ENCODE peak calls at places on chromosomes 7 and 10, in nine cellular contexts. Y, W, O, B, P, T, L, N and H are unnamed samples.

GRCh38 chr7:23207029-23207428 is 25.2 kb downstream of the NUP42 start:
- DNase-seq in W (no peak), B (no peak), T (no peak), Y (no peak), N (no peak), O (no peak), P (no peak), L (no peak), H (no peak)

GRCh38 chr7:113289140-113289740 is 170.9 kb upstream of the SMIM30 start:
- DNase-seq in W (peak; percentile 34), Y (peak; percentile 20), O (no peak), N (no peak), P (peak; percentile 69), T (peak; percentile 56), L (no peak), B (no peak), H (no peak)

GRCh38 chr10:99540673-99541531 is 8.2 kb downstream of the NKX2-3 start:
- DNase-seq in T (peak; percentile 47), O (peak; percentile 78), W (no peak), Y (peak; percentile 64), L (no peak), N (no peak), P (no peak), B (no peak), H (no peak)

GRCh38 chr10:52442576-52442975 is 128.5 kb downstream of the DKK1 start:
- DNase-seq in O (no peak), B (no peak), T (peak; percentile 59), W (no peak), L (no peak), Y (no peak), N (no peak), P (peak; percentile 76), H (no peak)

GRCh38 chr10:22824520-22824919 is 103.3 kb upstream of the ARMC3 start:
- DNase-seq in N (no peak), B (no peak), W (no peak), Y (no peak), L (no peak), O (no peak), P (no peak), T (peak; percentile 41), H (no peak)

GRCh38 chr10:76149182-76149581 is 717.8 kb downstream of the LRMDA start:
- DNase-seq in B (no peak), Y (no peak), W (no peak), P (no peak), L (no peak), N (no peak), T (no peak), O (no peak), H (no peak)

GRCh38 chr10:2120781-2121180 is 383.5 kb upstream of the ADARB2 start:
- DNase-seq in P (no peak), Y (no peak), W (no peak), O (no peak), T (no peak), N (no peak), L (no peak), B (no peak), H (no peak)

GRCh38 chr7:26013551-26014083 is 138.4 kb upstream of the NFE2L3 start:
- DNase-seq in T (no peak), B (no peak), L (no peak), O (no peak), P (no peak), Y (no peak), W (no peak), N (no peak), H (no peak)

GRCh38 chr7:132424821-132425739 is 151.2 kb downstream of the PLXNA4 start:
- DNase-seq in T (no peak), N (no peak), L (no peak), B (no peak), W (no peak), O (no peak), Y (no peak), P (no peak), H (no peak)

GRCh38 chr7:691361-692045 is 35.0 kb upstream of the DNAAF5 start:
- DNase-seq in T (no peak), B (no peak), O (peak; percentile 47), L (no peak), N (no peak), W (no peak), P (no peak), Y (no peak), H (no peak)

GRCh38 chr7:32244806-32245345 is 174.7 kb upstream of the PDE1C start:
- DNase-seq in L (no peak), N (no peak), O (no peak), B (no peak), Y (no peak), W (no peak), T (no peak), P (no peak), H (no peak)

GRCh38 chr7:92075455-92076158 is 58.7 kb downstream of the CYP51A1 start:
- DNase-seq in W (no peak), T (peak; percentile 7), P (no peak), N (no peak), Y (no peak), B (no peak), L (no peak), O (no peak), H (no peak)

GRCh38 chr7:13071999-13072398 is 384.6 kb downstream of the ARL4A start:
- DNase-seq in Y (no peak), B (no peak), L (no peak), O (no peak), N (no peak), W (peak; percentile 2), P (peak; percentile 6), T (no peak), H (no peak)

GRCh38 chr10:102419561-102420442 is 834 bp upstream of the FBXL15 start:
- DNase-seq in Y (peak; percentile 53), P (no peak), B (no peak), T (peak; percentile 39), L (peak; percentile 70), W (no peak), N (peak; percentile 72), O (no peak), H (no peak)

GRCh38 chr7:105521027-105521730 is 892 bp downstream of the PUS7 start:
- DNase-seq in B (peak; percentile 27), P (peak; percentile 48), T (peak; percentile 58), N (peak; percentile 28), O (peak; percentile 84), L (peak; percentile 72), W (no peak), Y (peak; percentile 59), H (no peak)

GRCh38 chr7:148807451-148807850 is 76.6 kb downstream of the EZH2 start:
- DNase-seq in P (no peak), Y (no peak), L (no peak), B (no peak), W (no peak), T (no peak), O (no peak), N (no peak), H (no peak)
- TF ChIP-seq CTCF in P (no peak), Y (no peak), L (no peak), B (no peak), W (no peak), T (no peak), O (no peak), N (no peak), H (no peak)

DNA sequence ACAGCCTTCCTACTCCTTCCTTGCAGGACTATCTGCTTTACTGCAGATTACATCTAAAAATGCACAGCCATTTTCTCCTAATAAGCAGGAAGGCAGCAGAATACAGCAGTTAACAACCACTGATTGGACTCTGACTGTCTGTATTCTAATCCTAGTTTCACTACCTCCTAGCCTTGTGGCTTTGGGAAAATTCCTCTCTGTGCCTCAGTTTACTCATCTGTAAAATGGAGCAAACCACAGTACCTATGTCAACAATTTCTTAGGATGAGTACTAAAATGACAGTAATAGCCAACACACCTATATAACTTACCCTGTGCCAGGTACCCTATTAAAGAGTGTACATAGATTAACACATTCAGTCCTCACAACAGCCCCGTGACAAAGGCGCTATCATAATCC is 89.5 kb downstream of the ELMO1 start:
- DNase-seq in N (no peak), B (no peak), O (no peak), Y (no peak), T (no peak), P (no peak), L (no peak), W (no peak), H (no peak)
- TF ChIP-seq CTCF in N (no peak), B (no peak), O (no peak), Y (no peak), T (no peak), P (no peak), L (no peak), W (no peak), H (no peak)

GRCh38 chr7:50857804-50858203 is 75.1 kb upstream of the GRB10 start:
- DNase-seq in N (no peak), W (no peak), O (no peak), P (no peak), T (no peak), Y (peak; percentile 40), B (no peak), L (peak; percentile 41), H (no peak)

GRCh38 chr7:50863053-50863452 is 80.4 kb upstream of the GRB10 start:
- DNase-seq in B (no peak), T (no peak), W (no peak), L (no peak), N (no peak), O (no peak), Y (no peak), P (no peak), H (no peak)

GRCh38 chr7:50858528-50859245 is 76.0 kb upstream of the GRB10 start:
- DNase-seq in L (no peak), O (no peak), P (no peak), W (no peak), T (no peak), B (no peak), N (no peak), Y (no peak), H (no peak)

GRCh38 chr7:50860174-50860573 is 77.5 kb upstream of the GRB10 start:
- DNase-seq in O (no peak), T (no peak), W (no peak), P (no peak), L (no peak), Y (no peak), B (no peak), N (no peak), H (no peak)

DNA sequence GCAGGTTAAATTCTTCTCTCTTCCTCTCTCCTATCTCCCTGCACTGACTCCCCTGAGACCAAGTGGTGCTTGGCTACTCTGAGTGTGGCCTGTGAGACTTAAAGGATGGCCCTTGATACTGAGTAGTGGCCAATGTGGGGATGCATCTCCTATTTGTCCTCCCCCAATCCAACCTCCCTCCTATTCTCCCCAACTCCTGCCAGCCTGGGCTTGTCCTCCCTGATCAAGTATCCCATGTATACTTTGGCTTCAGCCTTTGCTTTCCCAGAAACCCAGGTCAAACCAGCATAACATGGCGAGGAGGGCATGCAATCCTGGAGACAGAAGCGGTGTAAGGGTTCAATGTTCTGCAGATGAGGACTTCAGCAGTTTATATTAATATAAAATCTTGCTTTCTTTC is 77.9 kb upstream of the GRB10 start:
- DNase-seq in O (no peak), T (no peak), B (no peak), W (no peak), Y (no peak), N (no peak), L (no peak), P (no peak), H (no peak)
- TF ChIP-seq CTCF in O (no peak), T (no peak), B (no peak), W (no peak), Y (no peak), N (no peak), L (no peak), P (no peak), H (no peak)

DNA sequence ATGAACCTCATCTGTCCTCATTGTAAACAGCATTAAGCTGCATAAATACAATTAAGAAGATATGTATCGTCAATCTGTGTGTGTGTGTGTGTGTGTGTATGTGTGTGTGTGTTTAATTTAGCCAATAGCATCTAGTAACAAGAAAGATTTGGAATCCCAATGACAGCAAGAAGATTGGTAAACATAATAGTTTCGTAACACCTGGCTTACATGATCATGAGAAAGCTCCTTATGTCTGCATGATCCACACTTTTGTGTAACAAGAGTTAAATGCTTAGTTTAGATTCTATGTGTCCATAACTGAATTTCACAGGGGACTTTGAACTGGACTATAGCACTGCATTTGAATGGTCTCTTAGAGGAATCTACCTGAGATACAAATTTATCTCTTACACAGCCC is 191.0 kb upstream of the BET1 start:
- DNase-seq in P (no peak), L (no peak), O (no peak), T (no peak), W (no peak), N (no peak), Y (no peak), B (no peak), H (no peak)
- TF ChIP-seq CTCF in P (no peak), L (no peak), O (no peak), T (no peak), W (no peak), N (no peak), Y (no peak), B (no peak), H (no peak)